ENCODE peak calls at places on chromosomes 1 and 21, in ten cellular contexts. N is breast epithelium, Z is sigmoid colon, M is IMR-90, G is Peyer's patch, W is A549, E is adrenal gland, D is HepG2, F is HCT116, H is esophagus squamous epithelium. Q is an unnamed sample.

GRCh38 chr1:17890056-17890814 is 135.1 kb downstream of the ACTL8 start:
- DNase-seq in E (no peak), W (no peak), N (no peak), H (no peak), D (no peak), Z (no peak), M (no peak), F (no peak), G (no peak), Q (no peak)

GRCh38 chr1:8687539-8687938 is 129.9 kb downstream of the RERE start:
- DNase-seq in N (no peak), H (no peak), Z (no peak), E (no peak), G (no peak), D (no peak), M (no peak), W (no peak), F (no peak), Q (no peak)

GRCh38 chr1:193190096-193190744 is 3.8 kb upstream of the B3GALT2 start:
- DNase-seq in N (no peak), M (peak), W (no peak), F (no peak), D (no peak), E (no peak), G (no peak), Z (no peak), H (no peak), Q (no peak)

GRCh38 chr1:8712413-8713229 is 104.8 kb downstream of the RERE start:
- DNase-seq in N (no peak), D (peak), Z (no peak), M (peak), G (no peak), F (no peak), H (no peak), W (peak), E (no peak), Q (no peak)

GRCh38 chr1:12001249-12001917 is 17.9 kb upstream of the MIIP start:
- DNase-seq in M (peak), F (peak), D (peak), E (no peak), H (no peak), W (no peak), N (no peak), Z (no peak), G (peak), Q (peak)

GRCh38 chr1:197788741-197789476 is 13.6 kb upstream of the DENND1B start:
- DNase-seq in M (no peak), H (no peak), N (no peak), W (no peak), F (no peak), G (no peak), Z (no peak), E (no peak), D (no peak), Q (no peak)

GRCh38 chr1:24141311-24141997 is 1.5 kb downstream of the IL22RA1 start:
- DNase-seq in W (no peak), Z (no peak), M (no peak), D (peak), H (no peak), E (no peak), N (no peak), F (no peak), G (no peak), Q (no peak)

GRCh38 chr1:193771596-193771995 is 585.2 kb upstream of the B3GALT2 start:
- DNase-seq in D (no peak), M (no peak), F (no peak), E (no peak), H (no peak), W (no peak), N (no peak), Z (no peak), G (no peak), Q (no peak)

GRCh38 chr1:248807067-248807737 is 18.5 kb downstream of the SH3BP5L start:
- DNase-seq in D (peak), Z (no peak), M (peak), E (peak), H (no peak), G (peak), W (peak), N (no peak), F (peak), Q (no peak)

GRCh38 chr1:108661030-108661609 is at the start of gene HENMT1:
- DNase-seq in N (peak), H (no peak), W (peak), D (no peak), Z (peak), G (peak), F (no peak), M (peak), E (peak), Q (peak)

DNA sequence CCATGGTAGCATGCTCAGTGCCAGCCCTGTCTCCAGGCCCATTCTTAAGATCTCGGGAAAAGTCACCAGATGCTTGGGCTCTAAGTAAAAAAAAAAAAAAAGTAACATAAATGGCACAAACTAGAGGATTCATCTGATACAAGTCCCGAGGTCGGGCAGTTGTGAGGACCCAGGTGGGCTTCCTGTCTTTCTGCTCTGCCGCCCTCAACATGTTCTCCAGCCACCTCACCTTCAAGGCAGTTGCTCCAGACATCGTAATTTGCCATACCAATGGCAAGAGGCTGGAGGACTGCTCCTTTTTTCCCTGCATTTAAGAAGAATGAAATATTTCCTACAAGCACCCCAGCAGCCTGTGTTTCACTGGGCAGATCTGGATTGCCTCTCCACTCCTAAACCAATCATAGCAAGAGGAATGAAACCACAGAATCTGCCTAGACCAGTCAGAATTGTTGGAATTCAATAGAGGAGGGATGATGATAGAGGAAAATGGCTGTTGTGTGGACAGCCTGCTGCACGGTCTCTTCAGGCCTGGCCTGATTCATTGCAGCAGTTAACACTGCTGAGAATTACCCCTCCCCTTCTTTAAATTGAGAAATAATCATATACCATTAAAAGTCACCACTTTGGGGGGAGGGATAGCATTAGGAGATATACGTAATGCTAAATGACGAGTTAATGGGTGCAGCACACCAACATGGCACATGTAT is 5.4 kb downstream of the HMGN2 start:
- DNase-seq in W (no peak), M (peak), Z (peak), N (no peak), D (no peak), G (no peak), F (no peak), E (no peak), H (no peak), Q (no peak)
- TF ChIP-seq POLR2A in W (no peak), M (no peak), Z (no peak), N (no peak), D (peak), G (no peak), F (no peak), E (no peak), H (no peak), Q (no peak)

GRCh38 chr21:45556645-45557601 is 14.7 kb upstream of the SLC19A1 start:
- DNase-seq in W (no peak), E (peak), D (no peak), M (no peak), F (no peak), G (no peak), H (no peak), N (peak), Z (peak), Q (peak)

GRCh38 chr21:45556302-45556644 is 14.0 kb upstream of the SLC19A1 start:
- DNase-seq in Z (no peak), D (no peak), F (no peak), G (no peak), H (no peak), M (no peak), E (no peak), W (no peak), N (no peak), Q (no peak)

GRCh38 chr21:45555557-45556301 is 13.5 kb upstream of the SLC19A1 start:
- DNase-seq in W (peak), Z (peak), N (peak), D (peak), F (peak), E (peak), H (no peak), M (peak), G (peak), Q (peak)

GRCh38 chr21:45554477-45555175 is 12.4 kb upstream of the SLC19A1 start:
- DNase-seq in H (no peak), F (peak), M (peak), E (peak), N (peak), Z (peak), W (peak), D (peak), G (peak), Q (peak)

GRCh38 chr21:45555251-45555556 is 13.0 kb upstream of the SLC19A1 start:
- DNase-seq in H (no peak), Z (no peak), G (no peak), D (no peak), M (peak), N (no peak), E (no peak), F (no peak), W (no peak), Q (no peak)
- H3K4me3 ChIP-seq in H (peak), Z (peak), G (peak), D (no peak), M (peak), N (peak), E (no peak), F (peak), W (peak), Q (peak)

DNA sequence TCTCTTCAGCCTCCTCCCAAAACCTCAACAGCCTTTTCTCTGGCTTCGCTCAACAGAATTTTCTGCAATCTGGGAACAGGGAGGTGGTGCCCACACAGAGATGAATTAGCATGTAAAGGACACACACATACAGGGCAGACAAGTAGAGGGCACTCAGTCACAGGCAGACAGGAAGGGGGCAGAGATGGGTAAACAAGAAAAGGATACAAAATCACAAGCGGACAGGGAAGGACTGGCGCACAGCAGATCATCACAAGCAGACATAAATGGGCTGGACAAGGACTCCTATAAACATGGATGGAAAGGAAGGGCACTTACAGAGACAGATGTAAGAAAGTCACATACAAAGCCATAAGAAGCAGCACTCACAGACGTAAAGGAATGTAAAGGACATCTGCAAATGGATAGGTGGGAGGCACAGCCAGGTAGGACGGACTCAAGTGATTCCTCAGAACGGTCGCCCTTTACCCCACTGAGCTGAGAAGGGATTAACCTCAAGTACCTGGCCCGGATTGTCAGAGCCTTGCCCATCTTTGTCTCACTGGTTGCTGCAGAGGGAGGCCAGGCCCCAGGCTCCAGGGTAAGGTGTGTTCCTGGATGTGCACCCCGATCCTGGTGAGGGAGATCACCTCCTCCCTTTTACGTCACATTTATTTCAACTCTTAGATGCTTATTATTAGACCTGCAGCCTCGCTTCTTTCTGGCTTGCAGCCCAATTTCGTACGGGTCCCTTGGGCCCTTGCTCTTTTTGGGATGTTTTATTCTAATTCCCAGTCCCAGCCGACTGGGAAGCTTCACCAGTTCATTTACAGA is 841 bp upstream of the PRCC start:
- DNase-seq in E (no peak), Z (peak), D (no peak), M (no peak), W (no peak), N (no peak), G (peak), H (no peak), F (no peak), Q (no peak)
- TF ChIP-seq CTCF in E (no peak), Z (no peak), D (peak), M (no peak), W (no peak), N (no peak), G (no peak), H (no peak), F (no peak), Q (no peak)

GRCh38 chr1:33433509-33434362 is 2.8 kb upstream of the PHC2 start:
- DNase-seq in E (peak), F (peak), Z (peak), N (no peak), D (peak), M (peak), G (no peak), H (no peak), W (peak), Q (peak)

GRCh38 chr1:33428661-33429060 is 2.2 kb downstream of the PHC2 start:
- DNase-seq in Z (no peak), D (no peak), E (no peak), F (no peak), M (no peak), H (no peak), N (no peak), G (no peak), W (no peak), Q (no peak)

GRCh38 chr1:33429332-33429731 is 1.6 kb downstream of the PHC2 start:
- DNase-seq in M (no peak), E (no peak), W (no peak), F (no peak), D (no peak), N (no peak), H (no peak), Z (no peak), G (no peak), Q (no peak)

GRCh38 chr1:33429846-33430750 is 797 bp downstream of the PHC2 start:
- DNase-seq in H (no peak), N (no peak), G (no peak), W (peak), F (no peak), E (peak), Z (peak), D (no peak), M (no peak), Q (peak)

DNA sequence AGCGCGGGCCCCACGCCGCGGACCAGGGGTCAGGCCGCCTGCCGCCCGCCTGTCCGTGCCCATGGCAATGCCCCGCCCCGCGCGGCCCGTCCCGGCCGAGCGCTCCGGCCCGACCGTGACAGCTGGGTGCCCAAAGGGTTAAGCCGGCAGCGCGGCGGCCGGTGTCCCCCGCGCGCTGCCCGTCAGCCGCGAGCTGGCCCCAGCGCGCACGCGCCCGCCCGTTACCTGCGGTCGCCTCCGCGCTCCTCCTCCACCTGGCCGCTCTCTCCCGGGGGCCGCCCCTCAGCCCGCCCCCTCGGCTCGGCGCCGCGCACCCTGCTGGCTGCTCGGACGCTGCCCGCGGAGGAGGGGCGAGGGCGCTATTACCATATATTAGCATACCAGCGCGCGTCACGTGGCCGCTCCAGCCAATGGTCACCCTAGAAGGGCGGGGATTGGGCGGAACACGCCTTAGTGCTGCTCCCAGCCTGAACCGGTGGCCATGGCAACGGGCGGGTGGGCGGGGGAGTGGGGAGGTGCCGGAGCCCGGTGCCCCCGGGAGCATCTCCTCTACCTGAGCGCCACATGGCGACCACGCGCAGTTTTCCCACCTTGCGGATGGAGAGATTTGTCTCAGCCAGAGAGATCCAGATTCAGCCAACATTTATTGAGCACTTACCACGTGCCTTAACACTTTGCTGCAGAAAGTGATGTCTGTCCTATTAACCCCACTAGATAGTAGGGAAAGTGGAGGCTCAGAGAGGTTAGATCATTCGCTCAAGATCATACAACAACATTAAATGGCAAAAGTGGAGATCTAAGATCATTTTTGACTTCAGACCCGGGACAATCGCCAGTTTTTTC is at the start of gene PHC2:
- DNase-seq in F (peak), G (peak), N (peak), D (peak), W (peak), M (peak), E (peak), Z (peak), H (peak), Q (peak)
- TF ChIP-seq POLR2A in F (no peak), G (no peak), N (no peak), D (no peak), W (no peak), M (no peak), E (peak), Z (no peak), H (no peak), Q (peak)

GRCh38 chr1:77430966-77431735 is 149.3 kb downstream of the AK5 start:
- DNase-seq in W (no peak), N (no peak), M (peak), D (no peak), Z (no peak), H (no peak), E (no peak), G (no peak), F (no peak), Q (no peak)
- H3K4me3 ChIP-seq in W (no peak), N (no peak), M (no peak), D (no peak), Z (no peak), H (no peak), E (no peak), G (no peak), F (no peak), Q (no peak)